ENCODE peak calls at places on chromosomes 7 and 10, in seven cellular contexts. Y is RWPE1, S is GM13977, N is RPMI8226, D is cardiac muscle cell, F is IMR-90, L is astrocyte. R is an unnamed sample.

GRCh38 chr10:26697922-26698608 is 564 bp downstream of the PDSS1 start:
- DNase-seq in Y (peak; percentile 21), S (no peak), N (no peak), D (no peak), F (no peak), L (no peak), R (peak; percentile 23)

GRCh38 chr10:104640339-104641149 is 546 bp upstream of the SORCS3 start:
- DNase-seq in Y (no peak), S (no peak), N (no peak), D (peak; percentile 63), F (no peak), L (no peak), R (no peak)

GRCh38 chr10:71382757-71383156 is 14.0 kb upstream of the CDH23 start:
- DNase-seq in Y (no peak), S (no peak), N (no peak), D (no peak), F (peak; percentile 11), L (no peak), R (no peak)

GRCh38 chr7:24573554-24574338 is 494 bp downstream of the PALS2 start:
- DNase-seq in Y (peak; percentile 54), S (peak; percentile 70), N (peak; percentile 72), D (peak; percentile 67), F (peak; percentile 50), L (peak; percentile 54), R (peak; percentile 57)

GRCh38 chr10:133466683-133467275 is 13.0 kb downstream of the SCART1 start:
- DNase-seq in Y (no peak), S (peak; percentile 13), N (no peak), D (no peak), F (no peak), L (no peak), R (no peak)

GRCh38 chr7:117630501-117630900 is 150.7 kb downstream of the CFTR start:
- DNase-seq in Y (no peak), S (no peak), N (no peak), D (no peak), F (no peak), L (no peak), R (no peak)

GRCh38 chr7:134546903-134547737 is 1.8 kb upstream of the AKR1B15 start:
- DNase-seq in Y (no peak), S (no peak), N (peak; percentile 76), D (peak; percentile 18), F (peak; percentile 62), L (no peak), R (peak; percentile 74)

GRCh38 chr7:88203401-88203800 is 16.4 kb downstream of the SRI start:
- DNase-seq in Y (no peak), S (no peak), N (no peak), D (no peak), F (no peak), L (no peak), R (no peak)

GRCh38 chr10:49082767-49083166 is 32.6 kb downstream of the VSTM4 start:
- DNase-seq in Y (no peak), S (no peak), N (no peak), D (no peak), F (no peak), L (no peak), R (no peak)

GRCh38 chr7:36979810-36980248 is 255.5 kb upstream of the AOAH start:
- DNase-seq in Y (no peak), S (no peak), N (no peak), D (peak; percentile 46), F (no peak), L (peak; percentile 88), R (no peak)

GRCh38 chr10:68756766-68757165 is 35.7 kb downstream of the CCAR1 start:
- DNase-seq in Y (no peak), S (no peak), N (no peak), D (no peak), F (no peak), L (no peak), R (no peak)

GRCh38 chr10:4129866-4130455 is 345.0 kb upstream of the KLF6 start:
- DNase-seq in Y (no peak), S (no peak), N (no peak), D (no peak), F (no peak), L (peak; percentile 30), R (no peak)